ENCODE peak calls at places on chromosome 4, in eight cellular contexts. J is GM18507; T is omental fat pad; U is IMR-90; F is T-helper 1 cell; C is stimulated activated CD4-positive, alpha-beta T cell treated with anti-CD3 and anti-CD28 coated beads, TNF-alpha, amount 100 ng/mL, for 4 hours; G is kidney glomerular epithelial cell; Z is activated gamma-delta T cell treated with Interleukin-2 at 50 U/mL for 16 hours. K is an unnamed sample.

GRCh38 chr4:2757426-2757825 is 1.3 kb upstream of the TNIP2 start:
- DNase-seq in T (no peak), G (no peak), U (no peak), F (no peak), J (no peak), C (no peak), Z (no peak), K (no peak)

GRCh38 chr4:98794565-98795205 is 134.2 kb downstream of the EIF4E start:
- DNase-seq in G (peak), J (no peak), Z (no peak), T (no peak), F (peak), U (peak), C (peak), K (no peak)

GRCh38 chr4:31141141-31141811 is 421.1 kb downstream of the PCDH7 start:
- DNase-seq in J (no peak), U (no peak), C (no peak), T (no peak), Z (no peak), F (no peak), G (no peak), K (no peak)

GRCh38 chr4:34861661-34862060 is 1382.7 kb downstream of the ARAP2 start:
- DNase-seq in Z (no peak), F (no peak), U (no peak), C (no peak), T (no peak), J (no peak), G (no peak), K (no peak)

GRCh38 chr4:74522251-74522991 is 77.5 kb downstream of the AREG start:
- DNase-seq in J (no peak), T (no peak), G (no peak), U (peak), Z (no peak), F (no peak), C (no peak), K (no peak)

GRCh38 chr4:86184216-86184915 is 175.5 kb downstream of the MAPK10 start:
- DNase-seq in U (peak), G (no peak), C (no peak), F (no peak), T (no peak), Z (no peak), J (no peak), K (peak)

GRCh38 chr4:10396181-10396580 is 61.0 kb downstream of the ZNF518B start:
- DNase-seq in Z (no peak), F (no peak), C (no peak), G (no peak), J (no peak), T (no peak), U (no peak), K (no peak)

GRCh38 chr4:77010841-77011354 is 61.3 kb downstream of the SEPTIN11 start:
- DNase-seq in C (no peak), U (peak), G (peak), T (no peak), J (no peak), Z (no peak), F (no peak), K (peak)

GRCh38 chr4:121510260-121510942 is 129.6 kb upstream of the QRFPR start:
- DNase-seq in Z (no peak), U (no peak), T (no peak), F (peak), J (no peak), C (no peak), G (no peak), K (no peak)

GRCh38 chr4:82219346-82219745 is 154.4 kb downstream of the HNRNPD start:
- DNase-seq in G (no peak), T (no peak), Z (no peak), C (no peak), J (no peak), U (no peak), F (no peak), K (no peak)

GRCh38 chr4:53313510-53313909 is 52.4 kb downstream of the SCFD2 start:
- DNase-seq in J (no peak), C (no peak), U (peak), Z (no peak), T (no peak), G (no peak), F (no peak), K (no peak)

GRCh38 chr4:80452768-80453167 is 117.2 kb downstream of the CFAP299 start:
- DNase-seq in F (no peak), U (no peak), G (no peak), C (no peak), Z (no peak), J (no peak), T (no peak), K (no peak)